ENCODE peak calls at places on chromosomes 11 and 22, in five cellular contexts. R is WTC11, G is H1, V is A549, Y is HepG2. A is an unnamed sample.

GRCh38 chr22:37549704-37550059 is 10.6 kb upstream of the CDC42EP1 start:
- DNase-seq in V (no peak), G (no peak), R (no peak), Y (no peak), A (peak)

GRCh38 chr22:37492428-37493344 is 6.5 kb upstream of the MFNG start:
- DNase-seq in G (peak), V (peak), Y (no peak), R (peak), A (peak)

GRCh38 chr11:11261629-11262028 is 91.4 kb downstream of the CSNK2A3 start:
- DNase-seq in Y (no peak), V (no peak), R (no peak), G (no peak), A (no peak)

GRCh38 chr11:117795726-117796455 is 1.1 kb downstream of the DSCAML1 start:
- DNase-seq in Y (no peak), R (peak), G (no peak), V (no peak), A (no peak)

GRCh38 chr11:102780491-102780918 is at the start of gene MMP10:
- DNase-seq in R (no peak), V (peak), Y (peak), G (peak), A (peak)

GRCh38 chr11:128695539-128696221 is 1.8 kb downstream of the FLI1 start:
- DNase-seq in Y (no peak), V (no peak), R (no peak), G (no peak), A (no peak)

GRCh38 chr11:105838668-105839403 is 183.2 kb downstream of the MSANTD4 start:
- DNase-seq in R (no peak), G (no peak), V (no peak), Y (no peak), A (peak)

GRCh38 chr22:38863531-38864131 is 8.4 kb downstream of the CBX6 start:
- DNase-seq in R (no peak), V (no peak), Y (no peak), G (no peak), A (no peak)

GRCh38 chr11:29272019-29272654 is 744.7 kb downstream of the KCNA4 start:
- DNase-seq in Y (no peak), R (no peak), G (no peak), V (peak), A (peak)

GRCh38 chr11:120648706-120649250 is 137.2 kb downstream of the GRIK4 start:
- DNase-seq in Y (no peak), V (no peak), G (no peak), R (no peak), A (no peak)

GRCh38 chr11:86475027-86475426 is 100.3 kb downstream of the CCDC81 start:
- DNase-seq in G (no peak), V (no peak), Y (no peak), R (no peak), A (no peak)
- TF ChIP-seq USF2 in G (no peak), V (no peak), Y (no peak), R (no peak), A (no peak)

GRCh38 chr11:61911124-61911700 is 6.2 kb downstream of the RAB3IL1 start:
- DNase-seq in Y (no peak), R (no peak), V (no peak), G (no peak), A (no peak)
- TF ChIP-seq USF2 in Y (no peak), R (no peak), V (no peak), G (no peak), A (no peak)

GRCh38 chr11:65771589-65772112 is 9.1 kb downstream of the AP5B1 start:
- DNase-seq in R (no peak), G (no peak), V (no peak), Y (no peak), A (no peak)

GRCh38 chr11:65766535-65766934 is 14.2 kb downstream of the AP5B1 start:
- DNase-seq in G (no peak), V (no peak), R (no peak), Y (no peak), A (peak)

GRCh38 chr11:65764434-65764833 is 16.3 kb downstream of the AP5B1 start:
- DNase-seq in Y (peak), V (no peak), R (no peak), G (no peak), A (no peak)

GRCh38 chr11:65770951-65771567 is 9.7 kb downstream of the AP5B1 start:
- DNase-seq in R (no peak), G (no peak), Y (peak), V (no peak), A (no peak)

GRCh38 chr11:65767406-65767805 is 13.4 kb downstream of the AP5B1 start:
- DNase-seq in V (no peak), G (no peak), Y (no peak), R (no peak), A (no peak)
- TF ChIP-seq USF2 in V (no peak), G (no peak), Y (no peak), R (no peak), A (no peak)

DNA sequence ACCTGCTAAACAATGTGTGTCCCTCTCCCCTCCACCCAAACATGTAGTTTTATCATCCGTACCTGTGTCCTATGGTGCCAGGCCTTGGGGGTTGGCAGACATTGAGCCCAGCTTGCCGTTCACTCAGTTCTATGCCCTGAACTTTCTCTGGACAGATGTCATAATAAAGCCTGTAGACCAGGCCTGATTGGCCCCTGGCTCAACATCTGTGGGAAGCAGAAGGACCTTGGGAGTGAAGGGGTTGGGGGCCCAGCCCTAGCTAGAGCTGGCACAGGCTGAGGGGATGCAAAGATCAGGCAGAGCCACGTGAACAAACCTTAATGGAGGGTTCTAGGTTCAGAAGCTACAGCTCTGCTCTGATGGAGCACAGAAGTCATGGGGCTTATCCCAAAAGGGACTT is 600.6 kb downstream of the BUD13 start:
- DNase-seq in R (no peak), G (no peak), V (no peak), Y (no peak), A (no peak)
- TF ChIP-seq USF2 in R (no peak), G (no peak), V (no peak), Y (no peak), A (no peak)

DNA sequence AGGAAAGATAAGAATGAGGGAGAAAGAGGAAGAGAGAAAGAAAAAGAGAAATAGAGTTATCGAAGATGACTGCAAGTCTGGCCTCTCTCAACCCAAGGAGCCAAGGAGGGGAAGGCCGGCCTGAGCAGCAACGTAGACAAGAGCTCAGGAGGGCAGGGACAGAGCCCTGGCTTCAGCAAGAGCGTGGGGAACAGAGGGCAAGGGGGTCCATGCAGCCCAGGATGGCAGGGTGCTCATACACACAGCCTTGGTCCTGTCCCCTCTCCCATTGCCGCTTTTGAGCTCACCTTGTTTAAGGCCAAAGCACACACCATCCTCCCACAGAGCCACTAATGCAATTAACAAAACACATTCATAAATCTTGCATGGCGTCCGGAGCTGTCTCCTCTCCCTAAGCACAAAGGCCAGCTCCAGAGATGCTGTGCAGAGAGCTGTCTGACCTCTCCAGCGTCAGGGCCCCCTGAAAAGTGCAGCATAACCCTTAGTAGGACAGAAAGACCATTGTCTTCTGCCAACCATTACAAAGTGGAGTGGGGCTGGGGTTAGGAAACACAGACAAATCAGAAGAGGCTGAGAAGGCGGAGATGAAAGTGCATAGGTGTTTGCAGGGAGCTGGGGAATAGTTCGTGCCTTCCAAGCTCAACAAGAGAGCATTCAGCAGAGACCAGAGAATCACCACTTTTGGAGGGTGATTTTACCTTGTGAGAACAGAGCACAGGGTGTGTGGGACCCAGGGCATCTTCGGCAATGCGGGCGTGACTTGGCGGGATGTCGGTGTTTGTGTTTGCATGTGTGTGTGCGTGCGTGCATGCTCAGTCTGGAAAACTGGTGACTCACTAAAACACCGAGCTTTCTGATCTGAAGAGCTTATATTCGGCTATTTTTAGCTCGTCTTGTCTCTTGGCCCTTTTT is 28.2 kb upstream of the JAM3 start:
- DNase-seq in Y (no peak), V (no peak), G (no peak), R (no peak), A (peak)
- TF ChIP-seq USF2 in Y (no peak), V (no peak), G (no peak), R (no peak), A (no peak)